ENCODE peak calls at places on chromosome 9, in ten cellular contexts. Z, N, H, L, X, Q, S, I, F and D are unnamed samples.

GRCh38 chr9:126591083-126591482 is 22.6 kb upstream of the LMX1B start:
- DNase-seq in S (no peak), H (no peak), X (no peak), L (no peak), Z (no peak), F (no peak), I (no peak), N (no peak), Q (no peak), D (no peak)

GRCh38 chr9:133489253-133490190 is 10.6 kb upstream of the SLC2A6 start:
- DNase-seq in N (no peak), F (no peak), L (no peak), S (no peak), H (no peak), I (no peak), X (no peak), Z (no peak), Q (no peak), D (no peak)

GRCh38 chr9:106868565-106868964 is 5.6 kb downstream of the ZNF462 start:
- DNase-seq in S (no peak), I (no peak), L (no peak), N (no peak), F (no peak), H (peak; percentile 66), X (no peak), Z (no peak), Q (no peak), D (no peak)

GRCh38 chr9:5764130-5764868 is 68.6 kb downstream of the ERMP1 start:
- DNase-seq in I (no peak), H (no peak), N (no peak), F (no peak), Q (no peak), L (no peak), Z (peak; percentile 6), X (no peak), S (no peak), D (no peak)

GRCh38 chr9:33249983-33250382 is 10.0 kb downstream of the SPINK4 start:
- DNase-seq in F (no peak), X (no peak), I (no peak), S (no peak), Z (no peak), Q (no peak), L (no peak), H (no peak), N (no peak), D (no peak)

GRCh38 chr9:131125038-131125287 is 423 bp upstream of the NUP214 start:
- DNase-seq in L (no peak), X (no peak), Z (no peak), N (no peak), F (no peak), I (no peak), S (no peak), Q (no peak), H (peak; percentile 10), D (no peak)

GRCh38 chr9:69097053-69097452 is 61.5 kb downstream of the FXN start:
- DNase-seq in Q (no peak), F (peak; percentile 53), L (no peak), X (no peak), H (peak; percentile 45), Z (no peak), S (no peak), N (no peak), I (no peak), D (no peak)

GRCh38 chr9:130214921-130215320 is 42.7 kb downstream of the NCS1 start:
- DNase-seq in X (peak; percentile 7), I (no peak), Q (no peak), S (no peak), H (no peak), N (no peak), F (no peak), L (no peak), Z (no peak), D (no peak)

GRCh38 chr9:114163517-114163924 is 8.2 kb downstream of the COL27A1 start:
- DNase-seq in Q (no peak), H (peak; percentile 68), F (peak; percentile 61), L (no peak), N (no peak), S (no peak), Z (no peak), X (no peak), I (peak; percentile 15), D (no peak)

GRCh38 chr9:121439016-121439415 is 60.6 kb downstream of the GGTA1 start:
- DNase-seq in Z (no peak), H (no peak), Q (no peak), L (no peak), X (no peak), N (no peak), I (no peak), F (no peak), S (no peak), D (no peak)

GRCh38 chr9:127721391-127721821 is 5.5 kb downstream of the TTC16 start:
- DNase-seq in I (peak; percentile 59), H (no peak), X (no peak), S (no peak), Q (no peak), Z (no peak), F (no peak), L (no peak), N (no peak), D (no peak)

GRCh38 chr9:130912932-130913598 is 16.5 kb upstream of the QRFP start:
- DNase-seq in N (no peak), S (no peak), H (peak; percentile 59), Z (no peak), F (peak; percentile 76), Q (no peak), X (no peak), I (no peak), L (peak; percentile 33), D (no peak)

GRCh38 chr9:136011703-136012496 is 50.7 kb upstream of the UBAC1 start:
- DNase-seq in L (peak; percentile 39), F (peak; percentile 54), Z (no peak), Q (no peak), H (peak; percentile 97), N (no peak), S (no peak), X (no peak), I (peak; percentile 57), D (no peak)

GRCh38 chr9:75798484-75798883 is 92.0 kb upstream of the PCSK5 start:
- DNase-seq in Z (no peak), L (no peak), X (no peak), S (no peak), N (no peak), I (no peak), Q (no peak), H (no peak), F (no peak), D (no peak)

GRCh38 chr9:136021171-136021890 is 60.2 kb upstream of the UBAC1 start:
- DNase-seq in S (no peak), Q (no peak), I (no peak), L (no peak), F (no peak), H (no peak), X (no peak), N (no peak), Z (no peak), D (no peak)

GRCh38 chr9:32705059-32705458 is 69.6 kb upstream of the TAF1L start:
- DNase-seq in S (no peak), X (no peak), Z (no peak), Q (no peak), H (no peak), N (no peak), L (no peak), F (peak; percentile 15), I (no peak), D (no peak)

GRCh38 chr9:107465467-107466451 is 23.8 kb downstream of the KLF4 start:
- DNase-seq in L (peak; percentile 37), I (peak; percentile 76), Z (peak; percentile 53), H (peak; percentile 74), N (no peak), Q (peak; percentile 62), X (no peak), S (no peak), F (peak; percentile 58), D (peak; percentile 59)

GRCh38 chr9:79184821-79185220 is 386.9 kb upstream of the TLE4 start:
- DNase-seq in S (no peak), F (peak; percentile 28), H (no peak), Q (no peak), Z (no peak), N (no peak), I (no peak), X (no peak), L (no peak), D (no peak)

GRCh38 chr9:98917691-98918487 is 25.8 kb upstream of the COL15A1 start:
- DNase-seq in S (no peak), L (no peak), Z (no peak), I (no peak), N (no peak), F (no peak), X (no peak), Q (no peak), H (peak; percentile 26), D (no peak)

GRCh38 chr9:105859428-105860091 is 165.2 kb downstream of the TMEM38B start:
- DNase-seq in L (no peak), I (no peak), H (no peak), Q (no peak), Z (no peak), F (no peak), X (no peak), N (no peak), S (no peak), D (no peak)

GRCh38 chr9:113151696-113152630 is 1.2 kb downstream of the SLC31A2 start:
- DNase-seq in Q (no peak), I (peak; percentile 29), S (no peak), H (no peak), X (no peak), F (peak; percentile 9), L (no peak), N (no peak), Z (no peak), D (no peak)

GRCh38 chr9:78892769-78893168 is 595.8 kb downstream of the PSAT1 start:
- DNase-seq in I (no peak), N (no peak), X (no peak), F (no peak), L (no peak), S (no peak), Z (no peak), Q (no peak), H (no peak), D (no peak)

GRCh38 chr9:129306318-129306973 is 128.4 kb upstream of the IER5L start:
- DNase-seq in N (no peak), S (no peak), Q (no peak), Z (no peak), H (no peak), X (no peak), I (no peak), L (no peak), F (no peak), D (no peak)

GRCh38 chr9:111483419-111483861 is 743 bp downstream of the ECPAS start:
- DNase-seq in Q (peak; percentile 47), F (no peak), S (peak; percentile 33), L (peak; percentile 46), Z (no peak), H (no peak), X (no peak), N (peak; percentile 26), I (no peak), D (peak; percentile 62)

GRCh38 chr9:93950619-93951601 is 4.2 kb downstream of the BARX1 start:
- DNase-seq in H (peak; percentile 31), L (no peak), Q (no peak), X (no peak), F (peak; percentile 17), I (peak; percentile 43), N (no peak), S (no peak), Z (no peak), D (no peak)

GRCh38 chr9:26744362-26744965 is 148.1 kb downstream of the CAAP1 start:
- DNase-seq in Z (no peak), N (no peak), F (peak; percentile 35), H (peak; percentile 49), I (no peak), X (peak; percentile 47), L (no peak), S (no peak), Q (no peak), D (no peak)

GRCh38 chr9:109793196-109793595 is 13.2 kb downstream of the PALM2AKAP2 start:
- DNase-seq in N (no peak), L (no peak), Q (no peak), Z (no peak), H (peak; percentile 77), S (no peak), X (no peak), F (peak; percentile 95), I (no peak), D (no peak)

GRCh38 chr9:70315389-70315788 is 56.6 kb downstream of the SMC5 start:
- DNase-seq in Z (no peak), X (no peak), I (no peak), F (peak; percentile 27), N (no peak), S (no peak), Q (no peak), L (no peak), H (peak; percentile 8), D (no peak)